ENCODE peak calls at places on chromosome 21, in eight cellular contexts. One of them, this sample, is unnamed.

GRCh38 chr21:35257413-35257812 is 208.3 kb upstream of the RUNX1 start:
- DNase-seq in adipocyte: peak; percentile 96
- DNase-seq in thoracic aorta: peak; percentile 27
- DNase-seq in aorta: peak; percentile 84
- DNase-seq in SJSA1: peak; percentile 78
- DNase-seq in ovary: no peak
- DNase-seq in tibial nerve: peak; percentile 51
- DNase-seq in breast epithelium: no peak
- DNase-seq in this sample: no peak

GRCh38 chr21:46065215-46065992 is 32.5 kb upstream of the COL6A2 start:
- DNase-seq in adipocyte: peak; percentile 64
- DNase-seq in thoracic aorta: peak; percentile 46
- DNase-seq in aorta: peak; percentile 93
- DNase-seq in SJSA1: peak; percentile 52
- DNase-seq in ovary: peak; percentile 73
- DNase-seq in tibial nerve: no peak
- DNase-seq in breast epithelium: peak; percentile 54
- DNase-seq in this sample: no peak

GRCh38 chr21:36205962-36206361 is 49.3 kb downstream of the DOP1B start:
- DNase-seq in adipocyte: peak; percentile 30
- DNase-seq in thoracic aorta: no peak
- DNase-seq in aorta: no peak
- DNase-seq in SJSA1: no peak
- DNase-seq in ovary: no peak
- DNase-seq in tibial nerve: no peak
- DNase-seq in breast epithelium: no peak
- DNase-seq in this sample: no peak

GRCh38 chr21:31347435-31348032 is 3.5 kb upstream of the TIAM1 start:
- DNase-seq in adipocyte: peak; percentile 64
- DNase-seq in thoracic aorta: no peak
- DNase-seq in aorta: no peak
- DNase-seq in SJSA1: peak; percentile 55
- DNase-seq in ovary: no peak
- DNase-seq in tibial nerve: no peak
- DNase-seq in breast epithelium: no peak
- DNase-seq in this sample: no peak

GRCh38 chr21:42218836-42219605 is at the start of gene ABCG1:
- DNase-seq in adipocyte: peak; percentile 6
- DNase-seq in thoracic aorta: no peak
- DNase-seq in aorta: peak; percentile 83
- DNase-seq in SJSA1: no peak
- DNase-seq in ovary: no peak
- DNase-seq in tibial nerve: no peak
- DNase-seq in breast epithelium: no peak
- DNase-seq in this sample: peak; percentile 42

GRCh38 chr21:28294046-28294445 is 698.6 kb downstream of the LTN1 start:
- DNase-seq in adipocyte: peak; percentile 50
- DNase-seq in thoracic aorta: no peak
- DNase-seq in aorta: no peak
- DNase-seq in SJSA1: no peak
- DNase-seq in ovary: no peak
- DNase-seq in tibial nerve: no peak
- DNase-seq in breast epithelium: no peak
- DNase-seq in this sample: no peak

GRCh38 chr21:36810443-36810842 is 111.5 kb downstream of the SIM2 start:
- DNase-seq in adipocyte: no peak
- DNase-seq in thoracic aorta: no peak
- DNase-seq in aorta: no peak
- DNase-seq in SJSA1: no peak
- DNase-seq in ovary: no peak
- DNase-seq in tibial nerve: no peak
- DNase-seq in breast epithelium: no peak
- DNase-seq in this sample: no peak

GRCh38 chr21:28068455-28069358 is 924.0 kb downstream of the LTN1 start:
- DNase-seq in adipocyte: no peak
- DNase-seq in thoracic aorta: no peak
- DNase-seq in aorta: no peak
- DNase-seq in SJSA1: no peak
- DNase-seq in ovary: no peak
- DNase-seq in tibial nerve: no peak
- DNase-seq in breast epithelium: no peak
- DNase-seq in this sample: no peak

GRCh38 chr21:32733356-32733755 is 5.5 kb upstream of the SYNJ1 start:
- DNase-seq in adipocyte: no peak
- DNase-seq in thoracic aorta: no peak
- DNase-seq in aorta: no peak
- DNase-seq in SJSA1: no peak
- DNase-seq in ovary: no peak
- DNase-seq in tibial nerve: no peak
- DNase-seq in breast epithelium: no peak
- DNase-seq in this sample: no peak

GRCh38 chr21:25956993-25957714 is 213.4 kb downstream of the APP start:
- DNase-seq in adipocyte: peak; percentile 86
- DNase-seq in thoracic aorta: no peak
- DNase-seq in aorta: no peak
- DNase-seq in SJSA1: no peak
- DNase-seq in ovary: no peak
- DNase-seq in tibial nerve: no peak
- DNase-seq in breast epithelium: no peak
- DNase-seq in this sample: no peak

GRCh38 chr21:32190491-32191144 is 88.2 kb downstream of the MIS18A start:
- DNase-seq in adipocyte: no peak
- DNase-seq in thoracic aorta: no peak
- DNase-seq in aorta: no peak
- DNase-seq in SJSA1: no peak
- DNase-seq in ovary: no peak
- DNase-seq in tibial nerve: no peak
- DNase-seq in breast epithelium: no peak
- DNase-seq in this sample: no peak

GRCh38 chr21:32603131-32603530 is 9.0 kb downstream of the CFAP298 start:
- DNase-seq in adipocyte: no peak
- DNase-seq in thoracic aorta: no peak
- DNase-seq in aorta: no peak
- DNase-seq in SJSA1: no peak
- DNase-seq in ovary: no peak
- DNase-seq in tibial nerve: no peak
- DNase-seq in breast epithelium: no peak
- DNase-seq in this sample: no peak

GRCh38 chr21:42163511-42163863 is 55.5 kb upstream of the ABCG1 start:
- DNase-seq in adipocyte: no peak
- DNase-seq in thoracic aorta: no peak
- DNase-seq in aorta: no peak
- DNase-seq in SJSA1: no peak
- DNase-seq in ovary: no peak
- DNase-seq in tibial nerve: no peak
- DNase-seq in breast epithelium: peak; percentile 37
- DNase-seq in this sample: no peak

GRCh38 chr21:41952568-41953248 is 1.1 kb downstream of the C2CD2 start:
- DNase-seq in adipocyte: no peak
- DNase-seq in thoracic aorta: no peak
- DNase-seq in aorta: no peak
- DNase-seq in SJSA1: no peak
- DNase-seq in ovary: no peak
- DNase-seq in tibial nerve: no peak
- DNase-seq in breast epithelium: no peak
- DNase-seq in this sample: no peak

GRCh38 chr21:42159560-42160110 is 59.3 kb upstream of the ABCG1 start:
- DNase-seq in adipocyte: no peak
- DNase-seq in thoracic aorta: no peak
- DNase-seq in aorta: no peak
- DNase-seq in SJSA1: no peak
- DNase-seq in ovary: peak; percentile 26
- DNase-seq in tibial nerve: no peak
- DNase-seq in breast epithelium: no peak
- DNase-seq in this sample: no peak

DNA sequence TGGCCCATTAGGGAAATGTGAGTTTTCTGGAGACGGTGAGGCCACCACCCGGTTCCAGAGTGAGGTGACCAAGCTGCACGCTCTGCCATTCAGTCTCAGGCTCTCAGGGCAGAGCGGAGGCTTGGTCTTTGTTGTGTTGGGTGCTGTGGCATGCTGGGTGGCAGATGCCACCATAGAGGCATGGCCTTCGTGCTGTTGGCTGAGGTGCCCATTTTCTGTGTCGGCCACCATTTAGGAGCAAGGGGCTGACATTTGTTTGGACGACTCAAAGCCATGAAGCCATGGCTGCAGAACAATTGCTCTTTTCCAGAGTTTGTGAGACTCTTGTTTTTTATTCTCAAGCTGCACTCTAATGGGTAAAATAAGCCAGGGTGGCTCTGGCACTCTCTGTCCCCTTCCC is 36.8 kb upstream of the PWP2 start:
- DNase-seq in adipocyte: no peak
- DNase-seq in thoracic aorta: no peak
- DNase-seq in aorta: no peak
- DNase-seq in SJSA1: no peak
- DNase-seq in ovary: no peak
- DNase-seq in tibial nerve: no peak
- DNase-seq in breast epithelium: no peak
- DNase-seq in this sample: no peak
- H3K36me3 ChIP-seq in adipocyte: peaks cover 54% of the 10 kb centered on the region
- H3K36me3 ChIP-seq in thoracic aorta: peaks cover 11% of the 10 kb centered on the region
- H3K36me3 ChIP-seq in aorta: no peaks in the 10 kb centered on the region
- H3K36me3 ChIP-seq in SJSA1: peaks cover 68% of the 10 kb centered on the region
- H3K36me3 ChIP-seq in ovary: no peaks in the 10 kb centered on the region
- H3K36me3 ChIP-seq in tibial nerve: peaks cover 77% of the 10 kb centered on the region
- H3K36me3 ChIP-seq in breast epithelium: no peaks in the 10 kb centered on the region
- H3K36me3 ChIP-seq in this sample: peaks cover 55% of the 10 kb centered on the region

DNA sequence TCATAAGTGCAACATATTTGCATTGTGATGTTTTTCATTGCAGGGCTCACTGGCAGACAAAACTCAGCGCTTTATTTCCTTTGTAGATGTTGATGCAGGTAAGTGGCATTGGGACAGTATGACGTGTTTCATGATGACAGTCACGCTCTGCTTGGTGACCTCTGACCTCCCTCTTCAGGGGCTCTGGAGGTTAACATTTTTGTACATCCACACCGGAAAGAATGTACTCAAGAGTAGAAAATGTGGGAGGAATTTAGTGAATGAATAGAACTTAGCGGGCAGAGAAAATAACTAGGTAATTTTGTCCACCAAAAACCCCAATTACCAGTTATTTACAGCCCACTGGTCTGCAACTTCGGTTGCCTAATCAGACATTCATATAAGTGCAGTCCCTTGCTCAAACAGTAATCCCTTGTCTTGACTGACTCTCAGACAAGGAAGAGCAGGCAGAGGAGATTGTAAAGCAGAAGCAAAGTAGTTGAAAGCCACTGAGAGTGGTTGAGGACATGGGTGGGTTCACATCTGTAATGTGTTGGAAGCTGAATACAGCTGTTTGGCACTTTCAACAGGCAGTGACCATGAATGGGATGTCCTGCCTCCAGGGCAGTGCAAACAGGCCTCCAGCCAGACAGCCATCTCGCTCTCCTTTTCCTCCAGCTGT is 189.0 kb downstream of the NRIP1 start:
- DNase-seq in adipocyte: peak; percentile 42
- DNase-seq in thoracic aorta: no peak
- DNase-seq in aorta: no peak
- DNase-seq in SJSA1: no peak
- DNase-seq in ovary: no peak
- DNase-seq in tibial nerve: no peak
- DNase-seq in breast epithelium: no peak
- DNase-seq in this sample: no peak
- H3K4me1 ChIP-seq in adipocyte: peaks cover 19% of the 10 kb centered on the region
- H3K4me1 ChIP-seq in thoracic aorta: no peaks in the 10 kb centered on the region
- H3K4me1 ChIP-seq in aorta: no peaks in the 10 kb centered on the region
- H3K4me1 ChIP-seq in SJSA1: peaks cover 13% of the 10 kb centered on the region
- H3K4me1 ChIP-seq in ovary: peaks cover 2% of the 10 kb centered on the region
- H3K4me1 ChIP-seq in tibial nerve: no peaks in the 10 kb centered on the region
- H3K4me1 ChIP-seq in breast epithelium: no peaks in the 10 kb centered on the region
- H3K4me1 ChIP-seq in this sample: no peaks in the 10 kb centered on the region

GRCh38 chr21:40242586-40242985 is 375.3 kb downstream of the PCP4 start:
- DNase-seq in adipocyte: no peak
- DNase-seq in thoracic aorta: no peak
- DNase-seq in aorta: no peak
- DNase-seq in SJSA1: no peak
- DNase-seq in ovary: no peak
- DNase-seq in tibial nerve: no peak
- DNase-seq in breast epithelium: no peak
- DNase-seq in this sample: no peak

GRCh38 chr21:40245021-40245420 is 377.8 kb downstream of the PCP4 start:
- DNase-seq in adipocyte: no peak
- DNase-seq in thoracic aorta: no peak
- DNase-seq in aorta: no peak
- DNase-seq in SJSA1: no peak
- DNase-seq in ovary: no peak
- DNase-seq in tibial nerve: no peak
- DNase-seq in breast epithelium: no peak
- DNase-seq in this sample: no peak

GRCh38 chr21:40243676-40244075 is 376.4 kb downstream of the PCP4 start:
- DNase-seq in adipocyte: no peak
- DNase-seq in thoracic aorta: no peak
- DNase-seq in aorta: no peak
- DNase-seq in SJSA1: no peak
- DNase-seq in ovary: no peak
- DNase-seq in tibial nerve: no peak
- DNase-seq in breast epithelium: no peak
- DNase-seq in this sample: no peak
- H3K27me3 ChIP-seq in adipocyte: no peaks in the 10 kb centered on the region
- H3K27me3 ChIP-seq in thoracic aorta: no peaks in the 10 kb centered on the region
- H3K27me3 ChIP-seq in aorta: peaks cover 1% of the 10 kb centered on the region
- H3K27me3 ChIP-seq in SJSA1: no peaks in the 10 kb centered on the region
- H3K27me3 ChIP-seq in ovary: no peaks in the 10 kb centered on the region
- H3K27me3 ChIP-seq in tibial nerve: no peaks in the 10 kb centered on the region
- H3K27me3 ChIP-seq in breast epithelium: no peaks in the 10 kb centered on the region
- H3K27me3 ChIP-seq in this sample: no peaks in the 10 kb centered on the region

GRCh38 chr21:33914188-33914587 is 1.4 kb downstream of the ATP5PO start:
- DNase-seq in adipocyte: no peak
- DNase-seq in thoracic aorta: no peak
- DNase-seq in aorta: no peak
- DNase-seq in SJSA1: no peak
- DNase-seq in ovary: no peak
- DNase-seq in tibial nerve: no peak
- DNase-seq in breast epithelium: no peak
- DNase-seq in this sample: no peak

GRCh38 chr21:33909756-33910155 is 5.8 kb downstream of the ATP5PO start:
- DNase-seq in adipocyte: no peak
- DNase-seq in thoracic aorta: no peak
- DNase-seq in aorta: no peak
- DNase-seq in SJSA1: no peak
- DNase-seq in ovary: no peak
- DNase-seq in tibial nerve: no peak
- DNase-seq in breast epithelium: no peak
- DNase-seq in this sample: no peak

GRCh38 chr21:33904041-33904440 is 11.6 kb downstream of the ATP5PO start:
- DNase-seq in adipocyte: no peak
- DNase-seq in thoracic aorta: no peak
- DNase-seq in aorta: no peak
- DNase-seq in SJSA1: no peak
- DNase-seq in ovary: peak; percentile 75
- DNase-seq in tibial nerve: no peak
- DNase-seq in breast epithelium: no peak
- DNase-seq in this sample: no peak

DNA sequence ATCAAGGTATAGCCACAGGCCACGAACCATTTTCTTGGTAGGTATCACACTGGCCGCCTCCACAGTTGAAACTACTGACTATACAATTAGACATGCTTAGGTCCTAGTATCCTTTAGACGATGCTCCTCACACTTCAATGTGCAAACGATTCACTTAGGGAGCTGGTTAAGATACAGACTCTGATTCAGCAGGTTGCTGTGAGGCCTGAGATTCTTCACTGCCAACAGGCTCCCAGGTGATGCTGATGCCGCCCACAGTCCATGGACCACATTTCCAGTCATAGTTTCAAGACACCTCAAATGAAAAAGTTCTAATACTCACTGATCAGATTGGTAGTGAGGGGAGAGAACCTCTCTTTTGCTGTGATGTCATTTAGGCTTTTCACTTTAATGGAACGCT is 6.8 kb downstream of the ATP5PO start:
- DNase-seq in adipocyte: no peak
- DNase-seq in thoracic aorta: no peak
- DNase-seq in aorta: no peak
- DNase-seq in SJSA1: no peak
- DNase-seq in ovary: no peak
- DNase-seq in tibial nerve: no peak
- DNase-seq in breast epithelium: no peak
- DNase-seq in this sample: no peak
- H3K36me3 ChIP-seq in adipocyte: peaks cover 99% of the 10 kb centered on the region
- H3K36me3 ChIP-seq in thoracic aorta: peaks cover 42% of the 10 kb centered on the region
- H3K36me3 ChIP-seq in aorta: peaks cover 8% of the 10 kb centered on the region
- H3K36me3 ChIP-seq in SJSA1: peaks cover 80% of the 10 kb centered on the region
- H3K36me3 ChIP-seq in ovary: no peaks in the 10 kb centered on the region
- H3K36me3 ChIP-seq in tibial nerve: peaks cover 93% of the 10 kb centered on the region
- H3K36me3 ChIP-seq in breast epithelium: peaks cover 10% of the 10 kb centered on the region
- H3K36me3 ChIP-seq in this sample: peaks cover 76% of the 10 kb centered on the region